ENCODE peak calls at places on chromosomes 2 and 18, in six cellular contexts. One of them, this sample, is unnamed.

GRCh38 chr2:167862296-167862695 is 385.1 kb downstream of the STK39 start:
- DNase-seq in mesenchymal stem cell: no peak
- DNase-seq in H1: no peak
- DNase-seq in H9: no peak
- DNase-seq in IMR-90: no peak
- DNase-seq in mesendoderm: no peak
- DNase-seq in this sample: no peak

GRCh38 chr18:51867767-51868166 is 472.2 kb upstream of the DCC start:
- DNase-seq in IMR-90: peak
- DNase-seq in mesenchymal stem cell: peak
- DNase-seq in mesendoderm: peak
- DNase-seq in H1: no peak
- DNase-seq in H9: no peak
- DNase-seq in this sample: peak

GRCh38 chr18:22171263-22171838 is 2.0 kb downstream of the GATA6 start:
- DNase-seq in H9: peak
- DNase-seq in IMR-90: no peak
- DNase-seq in mesenchymal stem cell: no peak
- DNase-seq in H1: peak
- DNase-seq in mesendoderm: no peak
- DNase-seq in this sample: no peak

GRCh38 chr2:228747478-228747877 is 523.6 kb downstream of the PID1 start:
- DNase-seq in H9: no peak
- DNase-seq in H1: no peak
- DNase-seq in mesenchymal stem cell: no peak
- DNase-seq in IMR-90: no peak
- DNase-seq in mesendoderm: no peak
- DNase-seq in this sample: no peak

GRCh38 chr2:54332386-54332785 is 76.4 kb upstream of the TSPYL6 start:
- DNase-seq in IMR-90: peak
- DNase-seq in mesendoderm: no peak
- DNase-seq in mesenchymal stem cell: no peak
- DNase-seq in H1: no peak
- DNase-seq in H9: no peak
- DNase-seq in this sample: no peak

GRCh38 chr18:23735021-23735464 is 45.8 kb downstream of the LAMA3 start:
- DNase-seq in H1: no peak
- DNase-seq in H9: no peak
- DNase-seq in mesendoderm: no peak
- DNase-seq in mesenchymal stem cell: peak
- DNase-seq in IMR-90: no peak
- DNase-seq in this sample: no peak

GRCh38 chr18:8686556-8686955 is 18.8 kb upstream of the MTCL1 start:
- DNase-seq in H9: no peak
- DNase-seq in IMR-90: no peak
- DNase-seq in mesenchymal stem cell: no peak
- DNase-seq in H1: no peak
- DNase-seq in mesendoderm: peak
- DNase-seq in this sample: no peak

GRCh38 chr2:133862400-133862977 is 294.2 kb upstream of the NCKAP5 start:
- DNase-seq in mesendoderm: no peak
- DNase-seq in mesenchymal stem cell: no peak
- DNase-seq in H1: peak
- DNase-seq in IMR-90: peak
- DNase-seq in H9: no peak
- DNase-seq in this sample: no peak

GRCh38 chr2:120307482-120307881 is 38.5 kb upstream of the INHBB start:
- DNase-seq in H1: no peak
- DNase-seq in mesenchymal stem cell: no peak
- DNase-seq in H9: no peak
- DNase-seq in IMR-90: no peak
- DNase-seq in mesendoderm: no peak
- DNase-seq in this sample: no peak

GRCh38 chr2:49199266-49199665 is 45.0 kb upstream of the FSHR start:
- DNase-seq in H1: no peak
- DNase-seq in H9: no peak
- DNase-seq in mesendoderm: no peak
- DNase-seq in mesenchymal stem cell: no peak
- DNase-seq in IMR-90: no peak
- DNase-seq in this sample: no peak

GRCh38 chr18:49335677-49336076 is 124.8 kb downstream of the DYM start:
- DNase-seq in H1: no peak
- DNase-seq in mesendoderm: no peak
- DNase-seq in H9: no peak
- DNase-seq in mesenchymal stem cell: no peak
- DNase-seq in IMR-90: no peak
- DNase-seq in this sample: no peak

GRCh38 chr18:60413944-60414547 is 41.5 kb upstream of the MC4R start:
- DNase-seq in H1: peak
- DNase-seq in H9: peak
- DNase-seq in IMR-90: peak
- DNase-seq in mesenchymal stem cell: peak
- DNase-seq in mesendoderm: peak
- DNase-seq in this sample: no peak

GRCh38 chr2:31397099-31397498 is 17.4 kb downstream of the XDH start:
- DNase-seq in H9: no peak
- DNase-seq in mesendoderm: no peak
- DNase-seq in H1: no peak
- DNase-seq in mesenchymal stem cell: no peak
- DNase-seq in IMR-90: no peak
- DNase-seq in this sample: no peak

GRCh38 chr2:231312066-231312465 is 83.4 kb upstream of the B3GNT7 start:
- DNase-seq in mesendoderm: no peak
- DNase-seq in IMR-90: no peak
- DNase-seq in H1: peak
- DNase-seq in H9: no peak
- DNase-seq in mesenchymal stem cell: no peak
- DNase-seq in this sample: no peak

GRCh38 chr18:44897445-44898215 is 216.9 kb downstream of the SETBP1 start:
- DNase-seq in mesenchymal stem cell: no peak
- DNase-seq in H1: no peak
- DNase-seq in mesendoderm: no peak
- DNase-seq in IMR-90: no peak
- DNase-seq in H9: no peak
- DNase-seq in this sample: no peak

GRCh38 chr2:207258191-207258991 is 92.6 kb upstream of the KLF7 start:
- DNase-seq in mesenchymal stem cell: peak
- DNase-seq in H9: no peak
- DNase-seq in IMR-90: peak
- DNase-seq in H1: no peak
- DNase-seq in mesendoderm: peak
- DNase-seq in this sample: no peak

GRCh38 chr18:61991201-61991600 is 98.4 kb upstream of the RNF152 start:
- DNase-seq in H1: no peak
- DNase-seq in H9: no peak
- DNase-seq in mesenchymal stem cell: peak
- DNase-seq in mesendoderm: no peak
- DNase-seq in IMR-90: peak
- DNase-seq in this sample: no peak

GRCh38 chr2:109143214-109144187 is 14.5 kb downstream of the SH3RF3 start:
- DNase-seq in H9: no peak
- DNase-seq in mesendoderm: no peak
- DNase-seq in mesenchymal stem cell: no peak
- DNase-seq in IMR-90: peak
- DNase-seq in H1: no peak
- DNase-seq in this sample: no peak

GRCh38 chr2:46171996-46172546 is 125.1 kb upstream of the EPAS1 start:
- DNase-seq in mesenchymal stem cell: no peak
- DNase-seq in mesendoderm: no peak
- DNase-seq in H9: no peak
- DNase-seq in H1: no peak
- DNase-seq in IMR-90: no peak
- DNase-seq in this sample: no peak

GRCh38 chr2:155965415-155966070 is 367.0 kb downstream of the NR4A2 start:
- DNase-seq in H1: no peak
- DNase-seq in mesendoderm: peak
- DNase-seq in IMR-90: no peak
- DNase-seq in mesenchymal stem cell: no peak
- DNase-seq in H9: no peak
- DNase-seq in this sample: no peak

GRCh38 chr2:2540406-2540805 is 209.3 kb upstream of the MYT1L start:
- DNase-seq in mesendoderm: no peak
- DNase-seq in H1: no peak
- DNase-seq in H9: no peak
- DNase-seq in IMR-90: no peak
- DNase-seq in mesenchymal stem cell: no peak
- DNase-seq in this sample: no peak

GRCh38 chr2:187466129-187466792 is 18.2 kb upstream of the CALCRL start:
- DNase-seq in H1: no peak
- DNase-seq in IMR-90: no peak
- DNase-seq in H9: no peak
- DNase-seq in mesenchymal stem cell: no peak
- DNase-seq in mesendoderm: no peak
- DNase-seq in this sample: no peak

DNA sequence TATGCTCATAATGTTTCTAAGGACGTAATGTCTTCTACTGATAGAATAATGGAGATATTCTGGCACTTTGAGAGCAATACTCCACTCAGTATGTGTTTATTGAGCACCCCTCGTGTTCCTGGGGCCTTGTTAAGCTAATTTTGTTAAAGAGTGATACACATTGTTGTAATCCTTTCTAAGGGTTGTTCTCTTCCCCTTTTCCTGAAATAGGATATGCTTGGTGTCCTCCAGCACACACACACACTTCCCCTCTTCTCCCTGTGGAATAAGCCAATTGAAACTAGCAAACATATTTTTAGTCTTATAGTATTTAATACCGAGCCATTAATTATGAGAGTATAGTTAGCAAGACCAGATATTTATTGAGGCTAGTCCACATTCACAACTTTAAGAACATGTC is 114.1 kb downstream of the CRIM1 start:
- DNase-seq in mesendoderm: no peak
- DNase-seq in H1: no peak
- DNase-seq in IMR-90: no peak
- DNase-seq in H9: no peak
- DNase-seq in mesenchymal stem cell: no peak
- DNase-seq in this sample: no peak
- H2AK5ac ChIP-seq in mesendoderm: no peak
- H2AK5ac ChIP-seq in H1: no peak
- H2AK5ac ChIP-seq in IMR-90: no peak
- H2AK5ac ChIP-seq in H9: no peak
- H2AK5ac ChIP-seq in mesenchymal stem cell: no peak
- H2AK5ac ChIP-seq in this sample: no peak

DNA sequence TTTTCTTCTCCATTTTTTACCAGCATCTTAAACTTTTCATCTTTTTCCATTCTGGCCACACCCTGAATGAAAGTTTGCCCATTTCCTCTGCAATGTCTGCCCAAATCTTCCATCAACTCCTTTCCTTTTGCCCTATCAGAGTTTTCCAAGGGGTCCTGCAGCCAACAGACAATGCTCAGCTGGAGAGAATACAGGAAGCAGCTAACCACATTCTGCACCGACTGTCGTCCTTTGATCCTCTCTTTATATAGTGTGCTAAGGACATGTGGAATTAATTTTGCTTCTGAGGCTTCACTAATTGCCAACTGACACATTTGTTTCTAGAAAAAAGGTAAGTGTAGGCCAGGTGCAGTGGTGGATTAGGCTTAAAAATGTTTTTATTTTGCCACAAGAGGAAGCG is 50.5 kb upstream of the DLX2 start:
- DNase-seq in H1: no peak
- DNase-seq in mesendoderm: no peak
- DNase-seq in H9: no peak
- DNase-seq in IMR-90: no peak
- DNase-seq in mesenchymal stem cell: no peak
- DNase-seq in this sample: no peak
- H2AK5ac ChIP-seq in H1: no peak
- H2AK5ac ChIP-seq in mesendoderm: no peak
- H2AK5ac ChIP-seq in H9: no peak
- H2AK5ac ChIP-seq in IMR-90: no peak
- H2AK5ac ChIP-seq in mesenchymal stem cell: no peak
- H2AK5ac ChIP-seq in this sample: no peak

GRCh38 chr18:79460445-79461300 is 64.9 kb downstream of the NFATC1 start:
- DNase-seq in mesenchymal stem cell: no peak
- DNase-seq in mesendoderm: no peak
- DNase-seq in H9: no peak
- DNase-seq in IMR-90: peak
- DNase-seq in H1: no peak
- DNase-seq in this sample: no peak
- H2AK5ac ChIP-seq in mesenchymal stem cell: no peak
- H2AK5ac ChIP-seq in mesendoderm: no peak
- H2AK5ac ChIP-seq in H9: no peak
- H2AK5ac ChIP-seq in IMR-90: no peak
- H2AK5ac ChIP-seq in H1: no peak
- H2AK5ac ChIP-seq in this sample: peak

GRCh38 chr2:201152999-201153398 is 29.9 kb upstream of the CASP10 start:
- DNase-seq in IMR-90: no peak
- DNase-seq in H1: no peak
- DNase-seq in mesenchymal stem cell: no peak
- DNase-seq in H9: no peak
- DNase-seq in mesendoderm: no peak
- DNase-seq in this sample: no peak
- H2AK5ac ChIP-seq in IMR-90: peak
- H2AK5ac ChIP-seq in H1: no peak
- H2AK5ac ChIP-seq in mesenchymal stem cell: peak
- H2AK5ac ChIP-seq in H9: no peak
- H2AK5ac ChIP-seq in mesendoderm: no peak
- H2AK5ac ChIP-seq in this sample: no peak

GRCh38 chr2:236642584-236643291 is 73.1 kb downstream of the ACKR3 start:
- DNase-seq in mesendoderm: peak
- DNase-seq in IMR-90: peak
- DNase-seq in mesenchymal stem cell: peak
- DNase-seq in H1: no peak
- DNase-seq in H9: peak
- DNase-seq in this sample: no peak
- H2AK5ac ChIP-seq in mesendoderm: no peak
- H2AK5ac ChIP-seq in IMR-90: peak
- H2AK5ac ChIP-seq in mesenchymal stem cell: no peak
- H2AK5ac ChIP-seq in H1: no peak
- H2AK5ac ChIP-seq in H9: no peak
- H2AK5ac ChIP-seq in this sample: no peak

DNA sequence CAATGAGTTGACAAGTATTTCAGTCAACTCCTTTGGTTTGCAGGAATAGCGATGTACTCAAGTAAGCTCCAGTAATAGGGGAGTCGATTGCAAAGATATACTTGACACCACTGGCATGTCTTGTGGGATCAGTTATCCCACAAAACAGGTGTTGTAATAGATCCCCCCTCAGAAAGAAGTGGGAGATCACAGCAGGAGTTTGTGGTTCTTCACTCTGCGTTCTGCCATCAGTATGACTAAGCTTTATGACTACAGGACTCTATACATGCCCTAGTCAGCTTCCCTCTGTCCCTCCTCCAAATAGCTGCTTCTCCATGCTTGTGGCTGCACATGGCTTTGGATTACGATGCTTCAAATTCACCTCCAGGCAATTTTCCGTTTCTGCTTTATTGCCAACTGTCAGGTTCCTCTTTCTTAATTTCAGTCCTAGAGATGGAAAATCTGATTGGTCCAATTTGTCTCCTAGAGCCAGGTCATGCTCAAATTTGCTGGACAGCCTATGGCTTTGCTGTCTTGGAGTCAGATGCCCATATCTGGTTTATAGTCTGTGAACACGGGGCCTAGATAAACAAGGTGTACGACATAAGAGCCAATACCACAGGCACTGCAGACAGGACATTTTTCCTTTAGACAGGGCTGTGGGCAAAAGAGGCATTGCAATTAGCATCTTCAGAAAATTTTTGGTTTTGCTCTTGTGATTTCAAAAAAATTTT is 221.7 kb downstream of the PAX3 start:
- DNase-seq in IMR-90: no peak
- DNase-seq in mesendoderm: no peak
- DNase-seq in mesenchymal stem cell: no peak
- DNase-seq in H9: no peak
- DNase-seq in H1: no peak
- DNase-seq in this sample: no peak
- H2AK5ac ChIP-seq in IMR-90: no peak
- H2AK5ac ChIP-seq in mesendoderm: no peak
- H2AK5ac ChIP-seq in mesenchymal stem cell: no peak
- H2AK5ac ChIP-seq in H9: no peak
- H2AK5ac ChIP-seq in H1: no peak
- H2AK5ac ChIP-seq in this sample: no peak

GRCh38 chr2:219497495-219498279 is 1.0 kb upstream of the GMPPA start:
- DNase-seq in IMR-90: peak
- DNase-seq in H9: peak
- DNase-seq in H1: peak
- DNase-seq in mesendoderm: no peak
- DNase-seq in mesenchymal stem cell: peak
- DNase-seq in this sample: no peak
- H2AK5ac ChIP-seq in IMR-90: peak
- H2AK5ac ChIP-seq in H9: no peak
- H2AK5ac ChIP-seq in H1: no peak
- H2AK5ac ChIP-seq in mesendoderm: no peak
- H2AK5ac ChIP-seq in mesenchymal stem cell: no peak
- H2AK5ac ChIP-seq in this sample: no peak